ENCODE peak calls at places on chromosomes 6 and 20, in five cellular contexts. One of them, this sample, is unnamed.

GRCh38 chr6:154791561-154792317 is 58.5 kb downstream of the SCAF8 start:
- DNase-seq in COR-L47: no peak
- DNase-seq in fibroblast of the conjunctiva: no peak
- DNase-seq in right cardiac atrium: no peak
- DNase-seq in left colon: no peak
- DNase-seq in this sample: no peak

GRCh38 chr20:36407196-36407733 is 101.1 kb downstream of the DLGAP4 start:
- DNase-seq in COR-L47: no peak
- DNase-seq in fibroblast of the conjunctiva: no peak
- DNase-seq in right cardiac atrium: no peak
- DNase-seq in left colon: no peak
- DNase-seq in this sample: no peak

GRCh38 chr6:17086469-17086868 is 15.4 kb upstream of the STMND1 start:
- DNase-seq in COR-L47: peak; percentile 56
- DNase-seq in fibroblast of the conjunctiva: peak; percentile 49
- DNase-seq in right cardiac atrium: peak; percentile 31
- DNase-seq in left colon: peak; percentile 29
- DNase-seq in this sample: no peak

GRCh38 chr20:23225407-23226060 is 125.1 kb upstream of the NXT1 start:
- DNase-seq in COR-L47: no peak
- DNase-seq in fibroblast of the conjunctiva: peak; percentile 75
- DNase-seq in right cardiac atrium: peak; percentile 80
- DNase-seq in left colon: no peak
- DNase-seq in this sample: no peak

GRCh38 chr6:143982968-143983367 is 25.1 kb downstream of the PLAGL1 start:
- DNase-seq in COR-L47: no peak
- DNase-seq in fibroblast of the conjunctiva: no peak
- DNase-seq in right cardiac atrium: no peak
- DNase-seq in left colon: no peak
- DNase-seq in this sample: no peak

GRCh38 chr6:139290787-139291294 is 957 bp downstream of the TXLNB start:
- DNase-seq in COR-L47: no peak
- DNase-seq in fibroblast of the conjunctiva: peak; percentile 63
- DNase-seq in right cardiac atrium: no peak
- DNase-seq in left colon: no peak
- DNase-seq in this sample: peak; percentile 64

GRCh38 chr6:5744497-5744896 is 262.2 kb downstream of the NRN1 start:
- DNase-seq in COR-L47: no peak
- DNase-seq in fibroblast of the conjunctiva: no peak
- DNase-seq in right cardiac atrium: no peak
- DNase-seq in left colon: peak; percentile 60
- DNase-seq in this sample: no peak

GRCh38 chr6:155085582-155086253 is 90.6 kb downstream of the TIAM2 start:
- DNase-seq in COR-L47: no peak
- DNase-seq in fibroblast of the conjunctiva: no peak
- DNase-seq in right cardiac atrium: no peak
- DNase-seq in left colon: peak; percentile 14
- DNase-seq in this sample: peak; percentile 65

GRCh38 chr6:14705841-14706377 is 540.0 kb upstream of the JARID2 start:
- DNase-seq in COR-L47: no peak
- DNase-seq in fibroblast of the conjunctiva: no peak
- DNase-seq in right cardiac atrium: no peak
- DNase-seq in left colon: no peak
- DNase-seq in this sample: no peak

GRCh38 chr20:33909331-33909921 is 84.3 kb upstream of the RALY start:
- DNase-seq in COR-L47: no peak
- DNase-seq in fibroblast of the conjunctiva: peak; percentile 90
- DNase-seq in right cardiac atrium: no peak
- DNase-seq in left colon: no peak
- DNase-seq in this sample: no peak

GRCh38 chr6:144013486-144013909 is 5.4 kb upstream of the PLAGL1 start:
- DNase-seq in COR-L47: peak; percentile 52
- DNase-seq in fibroblast of the conjunctiva: peak; percentile 75
- DNase-seq in right cardiac atrium: peak; percentile 90
- DNase-seq in left colon: peak; percentile 87
- DNase-seq in this sample: peak; percentile 87

GRCh38 chr20:47735412-47736400 is 49.6 kb downstream of the SULF2 start:
- DNase-seq in COR-L47: no peak
- DNase-seq in fibroblast of the conjunctiva: no peak
- DNase-seq in right cardiac atrium: peak; percentile 70
- DNase-seq in left colon: no peak
- DNase-seq in this sample: no peak

GRCh38 chr6:153208706-153209105 is 77.6 kb upstream of the RGS17 start:
- DNase-seq in COR-L47: no peak
- DNase-seq in fibroblast of the conjunctiva: no peak
- DNase-seq in right cardiac atrium: no peak
- DNase-seq in left colon: peak; percentile 3
- DNase-seq in this sample: no peak

GRCh38 chr6:53044071-53044470 is 21.1 kb upstream of the FBXO9 start:
- DNase-seq in COR-L47: no peak
- DNase-seq in fibroblast of the conjunctiva: no peak
- DNase-seq in right cardiac atrium: no peak
- DNase-seq in left colon: no peak
- DNase-seq in this sample: no peak

GRCh38 chr6:26125015-26125690 is 37.9 kb downstream of the HFE start:
- DNase-seq in COR-L47: no peak
- DNase-seq in fibroblast of the conjunctiva: no peak
- DNase-seq in right cardiac atrium: peak; percentile 66
- DNase-seq in left colon: peak; percentile 43
- DNase-seq in this sample: peak; percentile 57

GRCh38 chr20:64133951-64134407 is 26.6 kb upstream of the NPBWR2 start:
- DNase-seq in COR-L47: no peak
- DNase-seq in fibroblast of the conjunctiva: no peak
- DNase-seq in right cardiac atrium: peak; percentile 13
- DNase-seq in left colon: no peak
- DNase-seq in this sample: no peak

GRCh38 chr20:2140561-2140960 is 38.9 kb downstream of the STK35 start:
- DNase-seq in COR-L47: no peak
- DNase-seq in fibroblast of the conjunctiva: no peak
- DNase-seq in right cardiac atrium: peak; percentile 87
- DNase-seq in left colon: no peak
- DNase-seq in this sample: no peak

GRCh38 chr6:70108230-70108629 is 194.7 kb downstream of the COL9A1 start:
- DNase-seq in COR-L47: peak; percentile 37
- DNase-seq in fibroblast of the conjunctiva: peak; percentile 18
- DNase-seq in right cardiac atrium: no peak
- DNase-seq in left colon: no peak
- DNase-seq in this sample: no peak

GRCh38 chr6:38570750-38571149 is 69.0 kb downstream of the BTBD9 start:
- DNase-seq in COR-L47: peak; percentile 37
- DNase-seq in fibroblast of the conjunctiva: peak; percentile 5
- DNase-seq in right cardiac atrium: no peak
- DNase-seq in left colon: no peak
- DNase-seq in this sample: no peak

GRCh38 chr20:59441860-59442810 is 141.7 kb downstream of the EDN3 start:
- DNase-seq in COR-L47: no peak
- DNase-seq in fibroblast of the conjunctiva: no peak
- DNase-seq in right cardiac atrium: no peak
- DNase-seq in left colon: no peak
- DNase-seq in this sample: no peak

This sample was measured in Peyer's patch.